ENCODE peak calls at places on chromosomes 3 and 15, in nine cellular contexts. W, M, Q, N, A, Y, R, B and L are unnamed samples.

GRCh38 chr3:127209155-127209839 is 16.4 kb downstream of the PRR23E start:
- DNase-seq in W (no peak), M (no peak), Q (no peak), N (peak; percentile 57), A (no peak), Y (no peak), R (no peak), B (no peak), L (peak; percentile 20)

GRCh38 chr15:90774731-90775521 is 57.8 kb downstream of the BLM start:
- DNase-seq in W (no peak), M (no peak), Q (no peak), N (no peak), A (no peak), Y (no peak), R (no peak), B (no peak), L (no peak)

GRCh38 chr3:172153335-172153861 is 114.0 kb downstream of the FNDC3B start:
- DNase-seq in W (peak; percentile 90), M (peak; percentile 92), Q (peak; percentile 96), N (peak; percentile 98), A (peak; percentile 94), Y (no peak), R (peak; percentile 88), B (no peak), L (no peak)

GRCh38 chr3:182636646-182637045 is 156.7 kb upstream of the ATP11B start:
- DNase-seq in W (no peak), M (no peak), Q (no peak), N (no peak), A (no peak), Y (no peak), R (no peak), B (no peak), L (no peak)

GRCh38 chr3:174408310-174408709 is 450.8 kb upstream of the NAALADL2 start:
- DNase-seq in W (no peak), M (no peak), Q (no peak), N (no peak), A (no peak), Y (no peak), R (no peak), B (no peak), L (no peak)

GRCh38 chr3:65871305-65872141 is 167.2 kb downstream of the MAGI1 start:
- DNase-seq in W (peak; percentile 36), M (no peak), Q (peak; percentile 45), N (peak; percentile 70), A (peak; percentile 92), Y (no peak), R (peak; percentile 68), B (peak; percentile 20), L (no peak)

GRCh38 chr3:146466596-146466995 is 2.8 kb downstream of the PLSCR2 start:
- DNase-seq in W (no peak), M (no peak), Q (no peak), N (no peak), A (no peak), Y (no peak), R (no peak), B (no peak), L (no peak)

GRCh38 chr3:183489455-183490210 is 61.2 kb upstream of the MCF2L2 start:
- DNase-seq in W (no peak), M (no peak), Q (no peak), N (no peak), A (no peak), Y (no peak), R (no peak), B (no peak), L (no peak)

GRCh38 chr3:150384517-150385212 is 23.4 kb upstream of the TSC22D2 start:
- DNase-seq in W (no peak), M (no peak), Q (peak; percentile 46), N (no peak), A (no peak), Y (peak; percentile 54), R (peak; percentile 62), B (peak; percentile 58), L (peak; percentile 86)

GRCh38 chr3:177579419-177579818 is 382.1 kb upstream of the TBL1XR1 start:
- DNase-seq in W (no peak), M (no peak), Q (no peak), N (no peak), A (no peak), Y (no peak), R (no peak), B (no peak), L (no peak)

GRCh38 chr3:157467165-157467564 is 30.5 kb downstream of the PTX3 start:
- DNase-seq in W (no peak), M (no peak), Q (no peak), N (no peak), A (no peak), Y (no peak), R (no peak), B (no peak), L (no peak)

GRCh38 chr15:29944925-29945324 is 122.7 kb upstream of the TJP1 start:
- DNase-seq in W (no peak), M (no peak), Q (no peak), N (no peak), A (no peak), Y (no peak), R (no peak), B (no peak), L (no peak)

GRCh38 chr3:159170436-159171003 is 368.7 kb downstream of the MFSD1 start:
- DNase-seq in W (no peak), M (no peak), Q (no peak), N (no peak), A (no peak), Y (no peak), R (no peak), B (no peak), L (no peak)

GRCh38 chr3:132180337-132180791 is 136.8 kb upstream of the ACP3 start:
- DNase-seq in W (no peak), M (no peak), Q (no peak), N (no peak), A (no peak), Y (peak; percentile 75), R (peak; percentile 75), B (peak; percentile 83), L (peak; percentile 39)

GRCh38 chr15:39188314-39188713 is 392.6 kb upstream of the THBS1 start:
- DNase-seq in W (no peak), M (no peak), Q (no peak), N (no peak), A (no peak), Y (no peak), R (no peak), B (no peak), L (no peak)

GRCh38 chr3:113602836-113603235 is 70.5 kb downstream of the SIDT1 start:
- DNase-seq in W (no peak), M (no peak), Q (no peak), N (no peak), A (no peak), Y (no peak), R (no peak), B (no peak), L (no peak)

GRCh38 chr3:179768080-179768479 is 115.2 kb downstream of the USP13 start:
- DNase-seq in W (no peak), M (no peak), Q (peak; percentile 22), N (no peak), A (peak; percentile 24), Y (no peak), R (peak; percentile 64), B (peak; percentile 77), L (peak; percentile 50)

GRCh38 chr15:69357773-69358765 is 56.1 kb upstream of the KIF23 start:
- DNase-seq in W (peak; percentile 20), M (no peak), Q (peak; percentile 56), N (no peak), A (peak; percentile 28), Y (no peak), R (peak; percentile 33), B (peak; percentile 50), L (no peak)

GRCh38 chr3:149660462-149660861 is 2.6 kb upstream of the WWTR1 start:
- DNase-seq in W (no peak), M (no peak), Q (no peak), N (no peak), A (no peak), Y (no peak), R (no peak), B (no peak), L (no peak)

DNA sequence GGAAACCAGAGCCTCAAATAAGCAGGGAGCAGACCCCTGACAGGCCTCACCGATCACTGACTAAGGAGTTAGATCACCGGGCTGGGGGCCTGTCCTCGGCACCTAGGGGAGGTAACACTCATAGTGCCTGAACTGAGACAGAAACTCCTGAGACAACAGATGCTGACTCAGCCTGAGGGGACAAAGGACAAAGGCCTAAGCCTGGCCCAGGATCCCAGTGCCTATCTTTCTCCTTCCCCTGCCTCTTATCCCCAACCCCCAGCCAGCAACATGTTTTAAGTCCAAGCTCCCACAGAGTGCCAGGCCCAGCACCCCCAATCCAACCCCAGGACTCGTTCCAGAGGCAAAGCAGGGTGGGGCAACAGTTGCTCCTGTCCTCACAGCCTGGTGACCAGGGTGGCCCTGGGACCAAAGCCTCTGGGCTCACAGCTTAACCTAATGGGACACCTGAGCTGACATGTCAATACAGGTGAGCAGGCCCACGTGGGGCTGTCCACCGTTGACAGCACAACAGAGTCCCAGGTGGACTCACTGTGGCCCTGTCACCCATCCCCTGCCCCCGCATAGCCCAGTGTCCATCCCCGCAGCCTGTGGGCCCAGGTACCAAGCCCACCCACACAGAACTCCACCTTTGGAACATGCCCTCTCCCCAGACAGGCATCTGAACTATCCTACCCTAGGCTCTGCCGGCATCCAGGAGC is 37.4 kb downstream of the ADCY5 start:
- DNase-seq in W (no peak), M (no peak), Q (no peak), N (no peak), A (no peak), Y (no peak), R (peak; percentile 63), B (no peak), L (no peak)
- H3K27me3 ChIP-seq in W (no peaks in the 10 kb centered on the region), M (no peaks in the 10 kb centered on the region), Q (no peaks in the 10 kb centered on the region), N (no peaks in the 10 kb centered on the region), A (no peaks in the 10 kb centered on the region), Y (no peaks in the 10 kb centered on the region), R (no peaks in the 10 kb centered on the region), B (no peaks in the 10 kb centered on the region), L (no peaks in the 10 kb centered on the region)

GRCh38 chr15:78060232-78060631 is 17.3 kb downstream of the TBC1D2B start:
- DNase-seq in W (no peak), M (no peak), Q (no peak), N (no peak), A (no peak), Y (no peak), R (no peak), B (no peak), L (no peak)
- H3K27ac ChIP-seq in W (peak overlapping the region; percentile 62), M (peak overlapping the region; percentile 81), Q (peak overlapping the region; percentile 3), N (no peak overlapping the region), A (no peak overlapping the region), Y (no peak overlapping the region), R (peak overlapping the region; percentile 38), B (no peak overlapping the region), L (no peak overlapping the region)

GRCh38 chr15:96410175-96411055 is 79.9 kb downstream of the NR2F2 start:
- DNase-seq in W (no peak), M (no peak), Q (no peak), N (no peak), A (no peak), Y (no peak), R (no peak), B (peak; percentile 65), L (peak; percentile 46)
- H3K27me3 ChIP-seq in W (no peaks in the 10 kb centered on the region), M (peaks cover 100% of the 10 kb centered on the region), Q (no peaks in the 10 kb centered on the region), N (peaks cover 55% of the 10 kb centered on the region), A (no peaks in the 10 kb centered on the region), Y (no peaks in the 10 kb centered on the region), R (peaks cover 100% of the 10 kb centered on the region), B (peaks cover 100% of the 10 kb centered on the region), L (peaks cover 96% of the 10 kb centered on the region)

DNA sequence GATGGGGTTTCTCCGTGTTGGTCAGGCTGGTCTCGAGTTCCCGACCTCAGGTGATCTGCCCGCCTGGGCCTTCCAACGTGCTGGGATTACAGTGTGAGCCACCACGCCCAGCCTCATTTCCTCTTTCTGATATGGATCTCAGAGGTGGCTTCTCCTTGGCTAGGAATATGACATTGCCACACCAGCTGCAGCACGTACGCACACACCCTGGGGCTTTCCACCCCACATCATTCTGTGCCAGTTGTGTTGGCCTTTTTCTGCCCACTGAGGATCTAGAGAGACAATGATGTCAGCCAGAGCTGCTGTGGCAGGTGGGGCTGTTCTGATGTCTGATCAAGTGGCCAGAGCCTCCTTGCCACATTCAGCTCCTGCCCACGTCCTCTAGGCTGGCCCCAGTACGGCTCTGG is 29.0 kb downstream of the TMEM45A start:
- DNase-seq in W (no peak), M (no peak), Q (no peak), N (no peak), A (no peak), Y (no peak), R (no peak), B (no peak), L (no peak)
- H3K27ac ChIP-seq in W (no peak overlapping the region), M (no peak overlapping the region), Q (no peak overlapping the region), N (no peak overlapping the region), A (no peak overlapping the region), Y (no peak overlapping the region), R (no peak overlapping the region), B (no peak overlapping the region), L (no peak overlapping the region)